ENCODE peak calls at places on chromosomes 7 and 10, in six cellular contexts. One of them, this sample, is unnamed.

GRCh38 chr7:12244694-12245093 is 33.6 kb downstream of the TMEM106B start:
- DNase-seq in epithelial cell of esophagus: no peak
- DNase-seq in CD8-positive, alpha-beta memory T cell: no peak
- DNase-seq in AG10803: no peak
- DNase-seq in IMR-90: no peak
- DNase-seq in GM12865: no peak
- DNase-seq in this sample: no peak

GRCh38 chr10:78927257-78927995 is 141.3 kb upstream of the ZMIZ1 start:
- DNase-seq in epithelial cell of esophagus: peak
- DNase-seq in CD8-positive, alpha-beta memory T cell: no peak
- DNase-seq in AG10803: no peak
- DNase-seq in IMR-90: no peak
- DNase-seq in GM12865: no peak
- DNase-seq in this sample: no peak

GRCh38 chr7:127819975-127820778 is 168.2 kb downstream of the SND1 start:
- DNase-seq in epithelial cell of esophagus: peak
- DNase-seq in CD8-positive, alpha-beta memory T cell: no peak
- DNase-seq in AG10803: peak
- DNase-seq in IMR-90: peak
- DNase-seq in GM12865: peak
- DNase-seq in this sample: no peak

GRCh38 chr7:77254915-77255314 is 55.3 kb upstream of the FGL2 start:
- DNase-seq in epithelial cell of esophagus: no peak
- DNase-seq in CD8-positive, alpha-beta memory T cell: no peak
- DNase-seq in AG10803: no peak
- DNase-seq in IMR-90: no peak
- DNase-seq in GM12865: no peak
- DNase-seq in this sample: no peak

GRCh38 chr10:131654471-131655087 is 246.2 kb upstream of the PPP2R2D start:
- DNase-seq in epithelial cell of esophagus: no peak
- DNase-seq in CD8-positive, alpha-beta memory T cell: no peak
- DNase-seq in AG10803: no peak
- DNase-seq in IMR-90: no peak
- DNase-seq in GM12865: no peak
- DNase-seq in this sample: no peak

GRCh38 chr10:119644994-119645393 is 6.2 kb upstream of the BAG3 start:
- DNase-seq in epithelial cell of esophagus: no peak
- DNase-seq in CD8-positive, alpha-beta memory T cell: no peak
- DNase-seq in AG10803: no peak
- DNase-seq in IMR-90: no peak
- DNase-seq in GM12865: no peak
- DNase-seq in this sample: no peak

GRCh38 chr10:96585726-96586418 is 940 bp downstream of the TM9SF3 start:
- DNase-seq in epithelial cell of esophagus: peak
- DNase-seq in CD8-positive, alpha-beta memory T cell: peak
- DNase-seq in AG10803: peak
- DNase-seq in IMR-90: peak
- DNase-seq in GM12865: peak
- DNase-seq in this sample: no peak

GRCh38 chr10:76632158-76633051 is 1005.2 kb downstream of the KCNMA1 start:
- DNase-seq in epithelial cell of esophagus: peak
- DNase-seq in CD8-positive, alpha-beta memory T cell: no peak
- DNase-seq in AG10803: no peak
- DNase-seq in IMR-90: no peak
- DNase-seq in GM12865: peak
- DNase-seq in this sample: no peak

GRCh38 chr7:125568799-125569198 is 639.2 kb upstream of the POT1 start:
- DNase-seq in epithelial cell of esophagus: no peak
- DNase-seq in CD8-positive, alpha-beta memory T cell: no peak
- DNase-seq in AG10803: no peak
- DNase-seq in IMR-90: no peak
- DNase-seq in GM12865: peak
- DNase-seq in this sample: no peak

GRCh38 chr7:123865517-123866117 is 20.6 kb downstream of the HYAL4 start:
- DNase-seq in epithelial cell of esophagus: peak
- DNase-seq in CD8-positive, alpha-beta memory T cell: peak
- DNase-seq in AG10803: peak
- DNase-seq in IMR-90: peak
- DNase-seq in GM12865: peak
- DNase-seq in this sample: peak

GRCh38 chr7:79872171-79872570 is 262.5 kb upstream of the GNAI1 start:
- DNase-seq in epithelial cell of esophagus: no peak
- DNase-seq in CD8-positive, alpha-beta memory T cell: no peak
- DNase-seq in AG10803: no peak
- DNase-seq in IMR-90: no peak
- DNase-seq in GM12865: no peak
- DNase-seq in this sample: no peak

GRCh38 chr10:34721201-34721840 is 93.8 kb downstream of the PARD3 start:
- DNase-seq in epithelial cell of esophagus: peak
- DNase-seq in CD8-positive, alpha-beta memory T cell: no peak
- DNase-seq in AG10803: peak
- DNase-seq in IMR-90: peak
- DNase-seq in GM12865: no peak
- DNase-seq in this sample: no peak

GRCh38 chr10:71525721-71526120 is 129.0 kb downstream of the CDH23 start:
- DNase-seq in epithelial cell of esophagus: no peak
- DNase-seq in CD8-positive, alpha-beta memory T cell: no peak
- DNase-seq in AG10803: no peak
- DNase-seq in IMR-90: no peak
- DNase-seq in GM12865: no peak
- DNase-seq in this sample: no peak

GRCh38 chr7:117424090-117424829 is 3.0 kb downstream of the ASZ1 start:
- DNase-seq in epithelial cell of esophagus: no peak
- DNase-seq in CD8-positive, alpha-beta memory T cell: no peak
- DNase-seq in AG10803: no peak
- DNase-seq in IMR-90: no peak
- DNase-seq in GM12865: peak
- DNase-seq in this sample: no peak

GRCh38 chr7:7996568-7996967 is 28.0 kb downstream of the GLCCI1 start:
- DNase-seq in epithelial cell of esophagus: peak
- DNase-seq in CD8-positive, alpha-beta memory T cell: no peak
- DNase-seq in AG10803: peak
- DNase-seq in IMR-90: peak
- DNase-seq in GM12865: peak
- DNase-seq in this sample: no peak

GRCh38 chr7:75885011-75885410 is 6.2 kb downstream of the RHBDD2 start:
- DNase-seq in epithelial cell of esophagus: no peak
- DNase-seq in CD8-positive, alpha-beta memory T cell: no peak
- DNase-seq in AG10803: no peak
- DNase-seq in IMR-90: no peak
- DNase-seq in GM12865: no peak
- DNase-seq in this sample: no peak

GRCh38 chr10:21497177-21497807 is 28.2 kb downstream of the SKIDA1 start:
- DNase-seq in epithelial cell of esophagus: peak
- DNase-seq in CD8-positive, alpha-beta memory T cell: peak
- DNase-seq in AG10803: peak
- DNase-seq in IMR-90: peak
- DNase-seq in GM12865: peak
- DNase-seq in this sample: peak

GRCh38 chr7:90412458-90413184 is 9.4 kb downstream of the CLDN12 start:
- DNase-seq in epithelial cell of esophagus: peak
- DNase-seq in CD8-positive, alpha-beta memory T cell: no peak
- DNase-seq in AG10803: peak
- DNase-seq in IMR-90: no peak
- DNase-seq in GM12865: peak
- DNase-seq in this sample: no peak

GRCh38 chr7:143240323-143241168 is 18.7 kb downstream of the TAS2R40 start:
- DNase-seq in epithelial cell of esophagus: peak
- DNase-seq in CD8-positive, alpha-beta memory T cell: peak
- DNase-seq in AG10803: peak
- DNase-seq in IMR-90: peak
- DNase-seq in GM12865: peak
- DNase-seq in this sample: peak

GRCh38 chr7:122166708-122167107 is 22.7 kb upstream of the AASS start:
- DNase-seq in epithelial cell of esophagus: peak
- DNase-seq in CD8-positive, alpha-beta memory T cell: no peak
- DNase-seq in AG10803: peak
- DNase-seq in IMR-90: peak
- DNase-seq in GM12865: no peak
- DNase-seq in this sample: no peak

GRCh38 chr10:101137271-101137670 is 6.2 kb downstream of the TLX1 start:
- DNase-seq in epithelial cell of esophagus: no peak
- DNase-seq in CD8-positive, alpha-beta memory T cell: no peak
- DNase-seq in AG10803: no peak
- DNase-seq in IMR-90: no peak
- DNase-seq in GM12865: no peak
- DNase-seq in this sample: no peak

GRCh38 chr10:13776861-13777301 is 190.1 kb downstream of the PRPF18 start:
- DNase-seq in epithelial cell of esophagus: peak
- DNase-seq in CD8-positive, alpha-beta memory T cell: no peak
- DNase-seq in AG10803: peak
- DNase-seq in IMR-90: peak
- DNase-seq in GM12865: peak
- DNase-seq in this sample: no peak

DNA sequence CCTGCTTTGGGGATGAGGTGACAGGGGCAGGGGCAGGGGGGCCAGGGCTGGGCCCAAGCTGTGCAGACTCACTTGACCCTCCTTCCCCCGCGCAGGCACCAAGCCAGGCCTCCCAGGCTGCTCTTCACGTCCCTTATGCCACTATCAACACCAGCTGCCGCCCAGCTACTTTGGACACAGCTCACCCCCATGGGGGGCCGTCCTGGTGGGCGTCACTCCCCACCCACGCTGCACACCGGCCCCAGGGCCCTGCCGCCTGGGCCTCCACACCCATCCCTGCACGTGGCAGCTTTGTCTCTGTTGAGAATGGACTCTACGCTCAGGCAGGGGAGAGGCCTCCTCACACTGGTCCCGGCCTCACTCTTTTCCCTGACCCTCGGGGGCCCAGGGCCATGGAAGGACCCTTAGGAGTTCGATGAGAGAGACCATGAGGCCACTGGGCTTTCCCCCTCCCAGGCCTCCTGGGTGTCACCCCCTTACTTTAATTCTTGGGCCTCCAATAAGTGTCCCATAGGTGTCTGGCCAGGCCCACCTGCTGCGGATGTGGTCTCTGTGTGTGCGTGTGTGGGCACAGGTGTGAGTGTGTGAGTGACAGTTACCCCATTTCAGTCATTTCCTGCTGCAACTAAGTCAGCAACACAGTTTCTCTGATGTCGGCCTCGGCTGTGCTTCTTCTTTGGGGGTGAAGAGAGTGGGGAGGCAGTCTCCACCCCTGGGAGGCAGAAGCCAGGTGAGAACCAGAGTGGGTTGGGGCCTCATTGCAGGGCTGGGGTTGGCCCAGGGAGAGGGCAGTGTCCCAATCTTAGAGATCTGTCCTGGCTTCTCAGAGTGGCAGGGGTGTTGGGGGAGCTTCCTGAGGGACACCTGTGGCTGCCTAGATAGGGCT is 1.3 kb downstream of the PVRIG start:
- DNase-seq in epithelial cell of esophagus: no peak
- DNase-seq in CD8-positive, alpha-beta memory T cell: peak
- DNase-seq in AG10803: no peak
- DNase-seq in IMR-90: no peak
- DNase-seq in GM12865: peak
- DNase-seq in this sample: no peak
- H3K4me3 ChIP-seq in epithelial cell of esophagus: no peak
- H3K4me3 ChIP-seq in CD8-positive, alpha-beta memory T cell: peak
- H3K4me3 ChIP-seq in AG10803: no peak
- H3K4me3 ChIP-seq in IMR-90: no peak
- H3K4me3 ChIP-seq in GM12865: peak
- H3K4me3 ChIP-seq in this sample: no peak

GRCh38 chr7:131235489-131236317 is 92.0 kb upstream of the MKLN1 start:
- DNase-seq in epithelial cell of esophagus: peak
- DNase-seq in CD8-positive, alpha-beta memory T cell: peak
- DNase-seq in AG10803: peak
- DNase-seq in IMR-90: peak
- DNase-seq in GM12865: no peak
- DNase-seq in this sample: peak
- H3K4me3 ChIP-seq in epithelial cell of esophagus: no peak
- H3K4me3 ChIP-seq in CD8-positive, alpha-beta memory T cell: no peak
- H3K4me3 ChIP-seq in AG10803: no peak
- H3K4me3 ChIP-seq in IMR-90: no peak
- H3K4me3 ChIP-seq in GM12865: no peak
- H3K4me3 ChIP-seq in this sample: no peak

GRCh38 chr10:105161767-105162166 is 520.7 kb downstream of the SORCS3 start:
- DNase-seq in epithelial cell of esophagus: no peak
- DNase-seq in CD8-positive, alpha-beta memory T cell: no peak
- DNase-seq in AG10803: no peak
- DNase-seq in IMR-90: no peak
- DNase-seq in GM12865: no peak
- DNase-seq in this sample: no peak

GRCh38 chr10:105159268-105159667 is 518.2 kb downstream of the SORCS3 start:
- DNase-seq in epithelial cell of esophagus: no peak
- DNase-seq in CD8-positive, alpha-beta memory T cell: no peak
- DNase-seq in AG10803: no peak
- DNase-seq in IMR-90: no peak
- DNase-seq in GM12865: no peak
- DNase-seq in this sample: no peak

DNA sequence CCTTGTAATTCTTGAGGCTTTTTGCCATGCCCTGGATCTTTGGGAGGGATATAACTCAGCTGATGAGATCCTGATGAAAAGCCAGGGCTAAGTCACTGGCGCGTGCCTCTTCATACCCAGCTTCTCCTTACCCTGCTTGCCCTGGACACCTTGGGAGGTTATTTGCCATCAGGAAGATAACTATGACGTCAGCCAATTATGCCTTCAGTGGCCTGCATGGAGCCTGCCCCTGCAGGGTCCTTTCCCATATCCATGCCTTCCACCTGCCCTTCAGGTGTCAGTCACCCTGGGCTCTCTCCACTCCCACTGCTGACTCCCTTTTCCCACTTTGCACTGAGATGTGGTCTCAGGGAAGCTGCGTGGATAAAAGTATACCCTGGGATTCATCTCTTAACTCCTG is 520.1 kb downstream of the SORCS3 start:
- DNase-seq in epithelial cell of esophagus: no peak
- DNase-seq in CD8-positive, alpha-beta memory T cell: no peak
- DNase-seq in AG10803: no peak
- DNase-seq in IMR-90: no peak
- DNase-seq in GM12865: no peak
- DNase-seq in this sample: no peak
- H3K4me3 ChIP-seq in epithelial cell of esophagus: no peak
- H3K4me3 ChIP-seq in CD8-positive, alpha-beta memory T cell: no peak
- H3K4me3 ChIP-seq in AG10803: no peak
- H3K4me3 ChIP-seq in IMR-90: no peak
- H3K4me3 ChIP-seq in GM12865: no peak
- H3K4me3 ChIP-seq in this sample: no peak

GRCh38 chr10:125683821-125684220 is 858 bp upstream of the TEX36 start:
- DNase-seq in epithelial cell of esophagus: no peak
- DNase-seq in CD8-positive, alpha-beta memory T cell: no peak
- DNase-seq in AG10803: no peak
- DNase-seq in IMR-90: no peak
- DNase-seq in GM12865: no peak
- DNase-seq in this sample: no peak

GRCh38 chr10:125687507-125688185 is 4.7 kb upstream of the TEX36 start:
- DNase-seq in epithelial cell of esophagus: peak
- DNase-seq in CD8-positive, alpha-beta memory T cell: no peak
- DNase-seq in AG10803: no peak
- DNase-seq in IMR-90: no peak
- DNase-seq in GM12865: no peak
- DNase-seq in this sample: no peak

GRCh38 chr10:125684583-125684982 is 1.6 kb upstream of the TEX36 start:
- DNase-seq in epithelial cell of esophagus: no peak
- DNase-seq in CD8-positive, alpha-beta memory T cell: no peak
- DNase-seq in AG10803: no peak
- DNase-seq in IMR-90: no peak
- DNase-seq in GM12865: no peak
- DNase-seq in this sample: no peak

GRCh38 chr10:125679436-125679835 is 3.5 kb downstream of the TEX36 start:
- DNase-seq in epithelial cell of esophagus: no peak
- DNase-seq in CD8-positive, alpha-beta memory T cell: no peak
- DNase-seq in AG10803: no peak
- DNase-seq in IMR-90: no peak
- DNase-seq in GM12865: no peak
- DNase-seq in this sample: no peak

GRCh38 chr10:125683063-125683462 is at the start of gene TEX36:
- DNase-seq in epithelial cell of esophagus: no peak
- DNase-seq in CD8-positive, alpha-beta memory T cell: no peak
- DNase-seq in AG10803: no peak
- DNase-seq in IMR-90: no peak
- DNase-seq in GM12865: no peak
- DNase-seq in this sample: no peak
- H3K4me3 ChIP-seq in epithelial cell of esophagus: no peak
- H3K4me3 ChIP-seq in CD8-positive, alpha-beta memory T cell: no peak
- H3K4me3 ChIP-seq in AG10803: no peak
- H3K4me3 ChIP-seq in IMR-90: no peak
- H3K4me3 ChIP-seq in GM12865: no peak
- H3K4me3 ChIP-seq in this sample: no peak

This sample was measured in tibial artery.